ENCODE peak calls at places on chromosomes 2 and 18, in four cellular contexts. B is K562, U is GM12878, Q is HepG2. I is an unnamed sample.

GRCh38 chr2:12613137-12613912 is 103.4 kb upstream of the TRIB2 start:
- DNase-seq in U (no peak), B (no peak), Q (no peak), I (peak)

GRCh38 chr2:20584045-20584636 is 66.8 kb downstream of the HS1BP3 start:
- DNase-seq in B (no peak), Q (no peak), U (no peak), I (no peak)

GRCh38 chr2:149617476-149617875 is 29.9 kb upstream of the MMADHC start:
- DNase-seq in B (no peak), U (no peak), Q (no peak), I (no peak)

GRCh38 chr2:8611246-8611645 is 70.6 kb upstream of the ID2 start:
- DNase-seq in U (no peak), B (no peak), Q (no peak), I (no peak)

GRCh38 chr18:44592639-44593038 is 88.0 kb upstream of the SETBP1 start:
- DNase-seq in B (no peak), U (no peak), Q (no peak), I (no peak)

GRCh38 chr18:39863916-39864315 is 2091.1 kb upstream of the PIK3C3 start:
- DNase-seq in B (no peak), U (no peak), Q (no peak), I (no peak)

GRCh38 chr2:108184421-108184820 is 55.3 kb upstream of the SULT1C3 start:
- DNase-seq in U (no peak), B (peak), Q (peak), I (peak)

GRCh38 chr2:226733927-226734564 is 65.6 kb downstream of the IRS1 start:
- DNase-seq in Q (no peak), B (no peak), U (no peak), I (no peak)

GRCh38 chr2:96353032-96353561 is 17.5 kb downstream of the NCAPH start:
- DNase-seq in Q (no peak), U (no peak), B (peak), I (peak)

GRCh38 chr2:64945973-64946736 is 43.0 kb upstream of the SLC1A4 start:
- DNase-seq in Q (no peak), U (peak), B (no peak), I (no peak)

GRCh38 chr18:74819433-74820059 is 221.9 kb downstream of the ZNF407 start:
- DNase-seq in U (no peak), B (peak), Q (peak), I (peak)

GRCh38 chr2:241868661-241869081 is 858 bp upstream of the RTP5 start:
- DNase-seq in U (no peak), Q (no peak), B (no peak), I (peak)

GRCh38 chr2:23756593-23757292 is 170.2 kb downstream of the ATAD2B start:
- DNase-seq in B (no peak), Q (no peak), U (no peak), I (no peak)

GRCh38 chr2:71166812-71167211 is 36.4 kb downstream of the MPHOSPH10 start:
- DNase-seq in Q (no peak), B (no peak), U (no peak), I (no peak)
- TF ChIP-seq SIN3A in Q (no peak), B (no peak), U (no peak), I (no peak)

DNA sequence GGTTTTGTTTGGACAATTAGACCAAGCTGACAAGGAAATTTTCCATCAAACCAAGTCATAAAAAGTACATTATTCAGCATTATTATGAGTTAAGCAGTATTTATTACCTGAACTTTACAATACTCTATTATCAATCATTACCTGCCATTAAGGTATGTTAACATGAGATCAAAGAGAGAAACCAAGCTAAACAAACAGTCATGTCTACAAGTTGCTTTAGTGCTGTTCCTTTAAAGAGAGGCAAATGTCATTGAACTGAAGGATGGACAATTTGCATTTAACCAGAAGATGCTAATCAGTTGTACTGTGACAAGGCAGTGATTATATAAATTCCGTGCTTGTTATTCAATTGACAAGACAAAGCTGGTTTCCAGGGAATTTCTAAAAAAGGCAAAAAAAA is 382.5 kb downstream of the LNPK start:
- DNase-seq in B (no peak), U (no peak), Q (peak), I (no peak)
- TF ChIP-seq NFIC in B (no peak), U (no peak), Q (no peak), I (no peak)

GRCh38 chr2:187658952-187659525 is 104.8 kb upstream of the TFPI start:
- DNase-seq in B (peak), Q (peak), U (no peak), I (peak)
- TF ChIP-seq SIN3A in B (no peak), Q (no peak), U (no peak), I (no peak)

GRCh38 chr2:133497261-133497893 is 70.9 kb downstream of the NCKAP5 start:
- DNase-seq in B (no peak), U (no peak), Q (no peak), I (no peak)
- TF ChIP-seq NFIC in B (no peak), U (no peak), Q (no peak), I (no peak)

DNA sequence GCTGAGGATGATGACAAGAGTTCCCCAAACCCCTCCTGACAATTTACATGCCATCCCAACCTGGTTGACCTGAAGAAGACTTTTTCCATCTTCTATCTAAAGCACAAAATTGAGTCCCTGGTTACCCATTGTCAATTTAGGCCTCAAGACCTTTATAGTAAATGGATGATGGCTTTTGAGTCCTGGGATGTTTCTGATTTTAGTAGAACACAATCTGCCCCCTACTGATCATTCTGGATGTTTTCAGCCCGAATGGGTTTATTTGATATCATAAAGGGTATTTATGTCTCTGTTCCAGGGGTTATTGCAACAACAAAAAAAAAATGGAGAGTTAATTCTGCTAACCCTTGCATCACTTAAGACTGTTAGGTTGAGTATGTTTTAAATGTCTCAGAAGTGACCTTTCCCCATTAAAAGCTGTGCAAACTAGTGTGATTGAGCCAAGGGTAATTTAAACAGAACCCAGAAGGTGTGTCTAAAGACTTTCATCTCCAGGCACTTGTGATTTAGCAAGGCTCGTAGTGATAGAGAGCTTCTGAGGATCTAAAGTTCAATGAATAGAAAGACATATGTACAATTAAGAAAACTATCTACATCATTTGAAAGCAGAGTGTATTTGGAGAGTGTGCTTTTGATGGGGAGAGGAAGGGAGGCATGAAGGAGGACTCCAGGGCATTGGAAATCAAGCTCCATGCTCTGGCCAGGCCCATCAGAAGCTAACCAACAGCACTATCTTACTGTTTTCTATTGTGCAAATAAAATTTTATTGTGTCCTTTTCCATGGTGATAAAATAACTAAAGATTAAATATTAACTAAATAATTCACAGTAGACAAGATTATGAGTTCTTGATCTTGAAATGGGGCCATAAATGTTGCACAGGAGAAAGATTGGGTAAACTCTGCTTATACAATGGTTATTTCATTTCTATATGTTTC is 96.6 kb upstream of the NOSTRIN start:
- DNase-seq in U (no peak), Q (peak), B (peak), I (no peak)
- TF ChIP-seq SIN3A in U (no peak), Q (no peak), B (no peak), I (no peak)

DNA sequence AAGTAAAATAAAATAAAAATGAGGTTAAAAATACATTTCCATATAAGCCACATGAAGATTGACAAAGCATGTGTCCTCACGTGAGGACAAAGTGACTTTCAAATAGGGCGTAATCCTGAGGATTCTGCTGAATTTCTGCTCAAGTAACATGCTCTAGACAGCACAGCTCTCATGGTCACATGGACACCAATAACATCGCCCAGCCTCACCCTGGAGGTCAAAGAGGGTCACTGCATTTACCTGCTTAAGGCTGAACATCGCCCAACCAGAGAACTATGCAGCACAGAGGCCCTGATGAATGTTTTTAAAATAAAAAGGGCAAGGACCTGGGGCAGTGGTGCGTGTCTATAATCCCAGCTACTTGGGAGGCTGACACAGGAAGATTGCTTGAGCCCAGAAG is 30.2 kb downstream of the TGFBRAP1 start:
- DNase-seq in Q (peak), U (no peak), B (no peak), I (no peak)
- TF ChIP-seq NFIC in Q (no peak), U (no peak), B (no peak), I (no peak)

GRCh38 chr2:222806606-222807036 is 54.2 kb upstream of the ACSL3 start:
- DNase-seq in U (no peak), B (no peak), Q (peak), I (no peak)

GRCh38 chr2:222805591-222806304 is 55.1 kb upstream of the ACSL3 start:
- DNase-seq in B (peak), Q (peak), U (no peak), I (no peak)

GRCh38 chr2:222799262-222799918 is 61.4 kb upstream of the ACSL3 start:
- DNase-seq in U (no peak), Q (no peak), B (no peak), I (no peak)

GRCh38 chr2:222798528-222798927 is 62.3 kb upstream of the ACSL3 start:
- DNase-seq in B (no peak), U (no peak), Q (no peak), I (no peak)

GRCh38 chr2:222802502-222803196 is 58.2 kb upstream of the ACSL3 start:
- DNase-seq in U (no peak), B (no peak), Q (no peak), I (no peak)
- TF ChIP-seq SIN3A in U (no peak), B (no peak), Q (no peak), I (no peak)

DNA sequence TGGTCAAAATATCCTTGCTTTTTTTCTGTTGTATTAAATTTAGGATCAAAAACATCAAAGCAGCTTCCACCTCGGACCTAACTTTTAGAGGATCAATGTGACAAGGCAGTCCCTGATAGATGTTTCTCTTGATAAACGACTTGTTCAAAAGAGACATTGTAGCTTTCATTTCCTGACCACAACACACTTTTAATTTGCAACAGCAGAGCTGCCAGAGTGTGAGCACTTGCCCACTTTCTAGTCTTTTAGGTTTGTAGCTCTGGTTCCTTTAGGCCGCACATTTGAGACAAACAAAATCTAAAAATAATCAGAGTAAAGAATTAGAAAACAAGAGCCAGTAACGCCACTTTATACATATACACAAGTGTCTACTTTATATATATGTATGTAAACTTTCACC is 3.1 kb downstream of the FIGN start:
- DNase-seq in U (no peak), Q (no peak), B (no peak), I (no peak)
- TF ChIP-seq NFIC in U (no peak), Q (no peak), B (no peak), I (no peak)

GRCh38 chr2:173159794-173160463 is 84.3 kb downstream of the MAP3K20 start:
- DNase-seq in Q (peak), U (no peak), B (no peak), I (no peak)
- TF ChIP-seq SIN3A in Q (no peak), U (no peak), B (no peak), I (no peak)

GRCh38 chr2:207478572-207478971 is 51.2 kb upstream of the CREB1 start:
- DNase-seq in U (no peak), B (no peak), Q (no peak), I (no peak)
- TF ChIP-seq NFIC in U (no peak), B (no peak), Q (no peak), I (no peak)